ENCODE peak calls at places on chromosomes 2 and 18, in eight cellular contexts. One of them, this sample, is unnamed.

GRCh38 chr2:64390586-64390985 is 63.4 kb upstream of the LGALSL start:
- DNase-seq in GM23338: no peak
- DNase-seq in HL-60: no peak
- DNase-seq in HepG2: no peak
- DNase-seq in GM12878: no peak
- DNase-seq in SK-N-SH: no peak
- DNase-seq in K562: no peak
- DNase-seq in HCT116: no peak
- DNase-seq in this sample: no peak

GRCh38 chr2:204539010-204539385 is 6.3 kb upstream of the PARD3B start:
- DNase-seq in SK-N-SH: no peak
- DNase-seq in HL-60: no peak
- DNase-seq in K562: no peak
- DNase-seq in GM23338: no peak
- DNase-seq in HepG2: no peak
- DNase-seq in GM12878: no peak
- DNase-seq in HCT116: no peak
- DNase-seq in this sample: no peak

GRCh38 chr18:78150590-78150989 is 829.0 kb upstream of the SALL3 start:
- DNase-seq in GM12878: no peak
- DNase-seq in K562: no peak
- DNase-seq in HepG2: no peak
- DNase-seq in HL-60: no peak
- DNase-seq in GM23338: no peak
- DNase-seq in HCT116: no peak
- DNase-seq in SK-N-SH: no peak
- DNase-seq in this sample: no peak

GRCh38 chr2:216341151-216341550 is 31.1 kb downstream of the MARCHF4 start:
- DNase-seq in HepG2: no peak
- DNase-seq in HCT116: no peak
- DNase-seq in SK-N-SH: no peak
- DNase-seq in HL-60: no peak
- DNase-seq in GM12878: no peak
- DNase-seq in K562: no peak
- DNase-seq in GM23338: no peak
- DNase-seq in this sample: no peak

GRCh38 chr2:40458271-40458794 is 6.4 kb upstream of the SLC8A1 start:
- DNase-seq in K562: no peak
- DNase-seq in HCT116: no peak
- DNase-seq in HL-60: no peak
- DNase-seq in GM23338: no peak
- DNase-seq in GM12878: no peak
- DNase-seq in SK-N-SH: peak
- DNase-seq in HepG2: no peak
- DNase-seq in this sample: no peak

GRCh38 chr2:160407393-160408204 is 86.0 kb downstream of the RBMS1 start:
- DNase-seq in K562: peak
- DNase-seq in GM23338: peak
- DNase-seq in SK-N-SH: peak
- DNase-seq in HCT116: no peak
- DNase-seq in HL-60: peak
- DNase-seq in GM12878: no peak
- DNase-seq in HepG2: peak
- DNase-seq in this sample: no peak

GRCh38 chr18:70491734-70492348 is 203.0 kb downstream of the SOCS6 start:
- DNase-seq in SK-N-SH: peak
- DNase-seq in HepG2: peak
- DNase-seq in K562: peak
- DNase-seq in GM12878: no peak
- DNase-seq in HCT116: peak
- DNase-seq in GM23338: peak
- DNase-seq in HL-60: peak
- DNase-seq in this sample: peak

GRCh38 chr2:227460079-227460485 is 11.9 kb upstream of the AGFG1 start:
- DNase-seq in HCT116: no peak
- DNase-seq in GM23338: no peak
- DNase-seq in GM12878: no peak
- DNase-seq in K562: no peak
- DNase-seq in HepG2: no peak
- DNase-seq in SK-N-SH: no peak
- DNase-seq in HL-60: no peak
- DNase-seq in this sample: no peak

GRCh38 chr2:231211461-231211860 is 13.0 kb downstream of the ARMC9 start:
- DNase-seq in SK-N-SH: no peak
- DNase-seq in HL-60: no peak
- DNase-seq in K562: no peak
- DNase-seq in GM23338: no peak
- DNase-seq in HCT116: no peak
- DNase-seq in GM12878: no peak
- DNase-seq in HepG2: no peak
- DNase-seq in this sample: no peak

GRCh38 chr2:112989611-112990010 is 11.8 kb downstream of the IL36G start:
- DNase-seq in K562: no peak
- DNase-seq in GM23338: no peak
- DNase-seq in SK-N-SH: no peak
- DNase-seq in GM12878: no peak
- DNase-seq in HL-60: no peak
- DNase-seq in HepG2: no peak
- DNase-seq in HCT116: no peak
- DNase-seq in this sample: no peak

GRCh38 chr2:239386001-239386670 is 14.7 kb downstream of the HDAC4 start:
- DNase-seq in GM23338: no peak
- DNase-seq in K562: no peak
- DNase-seq in SK-N-SH: no peak
- DNase-seq in HL-60: no peak
- DNase-seq in HCT116: no peak
- DNase-seq in GM12878: no peak
- DNase-seq in HepG2: no peak
- DNase-seq in this sample: no peak

GRCh38 chr2:31078579-31079105 is 59.6 kb downstream of the GALNT14 start:
- DNase-seq in GM23338: no peak
- DNase-seq in GM12878: no peak
- DNase-seq in K562: no peak
- DNase-seq in HepG2: no peak
- DNase-seq in HL-60: no peak
- DNase-seq in SK-N-SH: no peak
- DNase-seq in HCT116: no peak
- DNase-seq in this sample: no peak

GRCh38 chr2:31082002-31082401 is 56.2 kb downstream of the GALNT14 start:
- DNase-seq in HepG2: no peak
- DNase-seq in SK-N-SH: no peak
- DNase-seq in HCT116: no peak
- DNase-seq in K562: no peak
- DNase-seq in HL-60: no peak
- DNase-seq in GM23338: no peak
- DNase-seq in GM12878: no peak
- DNase-seq in this sample: no peak

GRCh38 chr2:31080361-31080760 is 57.9 kb downstream of the GALNT14 start:
- DNase-seq in SK-N-SH: no peak
- DNase-seq in GM23338: no peak
- DNase-seq in HCT116: no peak
- DNase-seq in HL-60: no peak
- DNase-seq in GM12878: no peak
- DNase-seq in HepG2: no peak
- DNase-seq in K562: no peak
- DNase-seq in this sample: no peak

GRCh38 chr2:31081497-31081896 is 56.7 kb downstream of the GALNT14 start:
- DNase-seq in HCT116: no peak
- DNase-seq in HL-60: no peak
- DNase-seq in SK-N-SH: no peak
- DNase-seq in GM23338: no peak
- DNase-seq in GM12878: no peak
- DNase-seq in K562: no peak
- DNase-seq in HepG2: no peak
- DNase-seq in this sample: no peak

DNA sequence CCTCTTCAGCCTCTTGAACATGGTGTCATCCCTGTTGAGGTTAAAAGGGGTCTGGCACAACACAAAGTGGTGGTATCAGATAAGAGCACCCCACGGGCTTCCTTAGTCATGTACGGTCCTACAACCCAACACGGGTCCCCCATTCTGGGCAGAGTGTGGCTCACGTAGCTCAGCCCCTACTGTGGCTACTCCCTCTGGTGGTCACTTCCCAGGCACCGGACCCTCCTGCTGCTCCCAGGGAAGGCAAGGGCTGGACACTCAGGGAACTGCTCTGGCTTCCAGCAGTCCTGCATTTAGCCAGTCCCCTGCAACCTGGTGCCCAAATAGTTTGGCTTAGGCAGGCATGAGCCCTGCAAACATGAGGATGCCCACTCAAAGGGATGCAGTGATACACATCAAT is 58.6 kb downstream of the GALNT14 start:
- DNase-seq in HepG2: peak
- DNase-seq in GM23338: peak
- DNase-seq in SK-N-SH: peak
- DNase-seq in K562: peak
- DNase-seq in GM12878: no peak
- DNase-seq in HL-60: no peak
- DNase-seq in HCT116: no peak
- DNase-seq in this sample: no peak
- TF ChIP-seq CTCF in HepG2: peak
- TF ChIP-seq CTCF in GM23338: peak
- TF ChIP-seq CTCF in SK-N-SH: peak
- TF ChIP-seq CTCF in K562: peak
- TF ChIP-seq CTCF in GM12878: peak
- TF ChIP-seq CTCF in HL-60: no peak
- TF ChIP-seq CTCF in HCT116: no peak
- TF ChIP-seq CTCF in this sample: peak

GRCh38 chr2:237411683-237412349 is 2.1 kb downstream of the COL6A3 start:
- DNase-seq in GM12878: no peak
- DNase-seq in HL-60: no peak
- DNase-seq in HCT116: no peak
- DNase-seq in K562: no peak
- DNase-seq in HepG2: no peak
- DNase-seq in SK-N-SH: no peak
- DNase-seq in GM23338: peak
- DNase-seq in this sample: no peak

GRCh38 chr2:237410949-237411635 is 2.9 kb downstream of the COL6A3 start:
- DNase-seq in HCT116: no peak
- DNase-seq in GM23338: no peak
- DNase-seq in GM12878: no peak
- DNase-seq in K562: no peak
- DNase-seq in HepG2: no peak
- DNase-seq in SK-N-SH: no peak
- DNase-seq in HL-60: no peak
- DNase-seq in this sample: no peak

GRCh38 chr2:237413293-237414055 is 490 bp downstream of the COL6A3 start:
- DNase-seq in SK-N-SH: no peak
- DNase-seq in HL-60: no peak
- DNase-seq in GM23338: no peak
- DNase-seq in HCT116: no peak
- DNase-seq in HepG2: no peak
- DNase-seq in GM12878: no peak
- DNase-seq in K562: no peak
- DNase-seq in this sample: no peak

GRCh38 chr2:237412646-237413292 is 1.2 kb downstream of the COL6A3 start:
- DNase-seq in K562: no peak
- DNase-seq in SK-N-SH: no peak
- DNase-seq in HL-60: no peak
- DNase-seq in HepG2: no peak
- DNase-seq in GM12878: no peak
- DNase-seq in HCT116: no peak
- DNase-seq in GM23338: no peak
- DNase-seq in this sample: no peak

GRCh38 chr2:237414056-237414661 is at the start of gene COL6A3:
- DNase-seq in HCT116: no peak
- DNase-seq in GM23338: no peak
- DNase-seq in HepG2: no peak
- DNase-seq in K562: no peak
- DNase-seq in HL-60: no peak
- DNase-seq in SK-N-SH: no peak
- DNase-seq in GM12878: no peak
- DNase-seq in this sample: no peak
- TF ChIP-seq POLR2AphosphoS5 in HCT116: no peak
- TF ChIP-seq POLR2AphosphoS5 in GM23338: no peak
- TF ChIP-seq POLR2AphosphoS5 in HepG2: no peak
- TF ChIP-seq POLR2AphosphoS5 in K562: no peak
- TF ChIP-seq POLR2AphosphoS5 in HL-60: no peak
- TF ChIP-seq POLR2AphosphoS5 in SK-N-SH: no peak
- TF ChIP-seq POLR2AphosphoS5 in GM12878: no peak
- TF ChIP-seq POLR2AphosphoS5 in this sample: no peak

GRCh38 chr2:43714164-43714563 is 37.9 kb upstream of the C1GALT1C1L start:
- DNase-seq in K562: no peak
- DNase-seq in HL-60: no peak
- DNase-seq in HCT116: no peak
- DNase-seq in HepG2: no peak
- DNase-seq in SK-N-SH: no peak
- DNase-seq in GM23338: no peak
- DNase-seq in GM12878: no peak
- DNase-seq in this sample: no peak
- TF ChIP-seq REST in K562: no peak
- TF ChIP-seq REST in HL-60: no peak
- TF ChIP-seq REST in HCT116: no peak
- TF ChIP-seq REST in HepG2: no peak
- TF ChIP-seq REST in SK-N-SH: no peak
- TF ChIP-seq REST in GM23338: no peak
- TF ChIP-seq REST in GM12878: no peak
- TF ChIP-seq REST in this sample: no peak

GRCh38 chr2:234100686-234101085 is 50.2 kb downstream of the SPP2 start:
- DNase-seq in GM12878: no peak
- DNase-seq in GM23338: no peak
- DNase-seq in SK-N-SH: no peak
- DNase-seq in HepG2: no peak
- DNase-seq in K562: no peak
- DNase-seq in HL-60: no peak
- DNase-seq in HCT116: no peak
- DNase-seq in this sample: no peak

GRCh38 chr2:234107861-234108260 is 57.4 kb downstream of the SPP2 start:
- DNase-seq in HepG2: no peak
- DNase-seq in GM23338: no peak
- DNase-seq in HL-60: no peak
- DNase-seq in HCT116: no peak
- DNase-seq in K562: no peak
- DNase-seq in SK-N-SH: no peak
- DNase-seq in GM12878: no peak
- DNase-seq in this sample: no peak

GRCh38 chr2:234099266-234099665 is 48.8 kb downstream of the SPP2 start:
- DNase-seq in SK-N-SH: no peak
- DNase-seq in GM12878: no peak
- DNase-seq in HL-60: no peak
- DNase-seq in K562: no peak
- DNase-seq in HepG2: no peak
- DNase-seq in HCT116: no peak
- DNase-seq in GM23338: no peak
- DNase-seq in this sample: no peak

GRCh38 chr2:234098675-234099195 is 48.2 kb downstream of the SPP2 start:
- DNase-seq in HCT116: no peak
- DNase-seq in GM23338: no peak
- DNase-seq in K562: no peak
- DNase-seq in HepG2: no peak
- DNase-seq in SK-N-SH: no peak
- DNase-seq in HL-60: no peak
- DNase-seq in GM12878: no peak
- DNase-seq in this sample: no peak

DNA sequence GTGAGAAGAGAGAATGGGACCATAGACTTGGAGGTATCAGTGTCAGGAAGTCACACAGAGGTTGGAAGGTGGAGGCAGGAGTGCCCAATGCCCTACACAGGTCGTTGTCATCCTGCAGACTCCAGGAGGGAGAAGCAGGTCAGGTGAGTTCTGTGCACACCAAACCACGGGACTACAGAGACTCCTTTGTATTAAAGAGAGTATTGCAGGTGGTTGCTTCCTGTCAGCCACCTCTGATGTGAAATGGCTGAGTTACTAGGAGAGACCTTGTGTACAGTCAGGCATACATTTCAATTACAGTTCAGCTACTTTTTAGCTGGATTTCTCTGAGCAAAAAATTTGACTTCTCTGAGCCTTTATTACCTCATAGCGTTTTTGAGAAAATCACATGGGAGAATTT is 51.6 kb downstream of the SPP2 start:
- DNase-seq in K562: no peak
- DNase-seq in HepG2: peak
- DNase-seq in HCT116: peak
- DNase-seq in GM23338: peak
- DNase-seq in GM12878: no peak
- DNase-seq in HL-60: no peak
- DNase-seq in SK-N-SH: no peak
- DNase-seq in this sample: no peak
- TF ChIP-seq CTCF in K562: no peak
- TF ChIP-seq CTCF in HepG2: peak
- TF ChIP-seq CTCF in HCT116: peak
- TF ChIP-seq CTCF in GM23338: no peak
- TF ChIP-seq CTCF in GM12878: no peak
- TF ChIP-seq CTCF in HL-60: no peak
- TF ChIP-seq CTCF in SK-N-SH: no peak
- TF ChIP-seq CTCF in this sample: no peak

This sample was measured in Panc1.